ENCODE peak calls at places on chromosomes 5 and 9, in eight cellular contexts. Z is fibroblast of villous mesenchyme, Q is WTC11, K is NT2/D1, N is omental fat pad, V is head of caudate nucleus, L is T-helper 9 cell, M is HTR-8/SVneo. U is an unnamed sample.

GRCh38 chr9:124164800-124165199 is 92.9 kb upstream of the NEK6 start:
- DNase-seq in Z (no peak), N (no peak), V (peak), M (no peak), Q (no peak), L (no peak), K (no peak), U (no peak)

GRCh38 chr9:127667906-127668305 is 38.9 kb upstream of the CFAP157 start:
- DNase-seq in N (no peak), V (no peak), M (no peak), Z (no peak), Q (no peak), L (no peak), K (no peak), U (no peak)

GRCh38 chr9:14633906-14634565 is 59.2 kb downstream of the ZDHHC21 start:
- DNase-seq in M (no peak), V (no peak), K (no peak), N (no peak), Z (no peak), L (no peak), Q (no peak), U (no peak)

GRCh38 chr9:86655147-86655546 is 292.2 kb downstream of the GAS1 start:
- DNase-seq in M (no peak), Q (no peak), Z (no peak), K (no peak), N (no peak), L (no peak), V (no peak), U (no peak)

GRCh38 chr5:14595189-14595588 is 13.6 kb downstream of the OTULINL start:
- DNase-seq in L (no peak), V (no peak), N (no peak), Z (no peak), K (no peak), Q (no peak), M (no peak), U (no peak)

GRCh38 chr5:107985144-107985543 is 314.4 kb upstream of the EFNA5 start:
- DNase-seq in N (no peak), V (no peak), K (no peak), L (no peak), M (no peak), Z (no peak), Q (no peak), U (peak)

GRCh38 chr9:4226331-4227250 is 73.3 kb downstream of the GLIS3 start:
- DNase-seq in Z (no peak), N (no peak), V (no peak), L (no peak), K (no peak), M (no peak), Q (no peak), U (no peak)

GRCh38 chr5:159576902-159577301 is 246.6 kb upstream of the IL12B start:
- DNase-seq in Z (no peak), L (no peak), V (no peak), Q (no peak), M (no peak), K (no peak), N (no peak), U (peak)

GRCh38 chr5:76944638-76945037 is 8.2 kb upstream of the CRHBP start:
- DNase-seq in K (no peak), M (no peak), Z (no peak), N (no peak), V (no peak), L (no peak), Q (no peak), U (no peak)

GRCh38 chr5:59039003-59039295 is 456.1 kb downstream of the RAB3C start:
- DNase-seq in Q (peak), N (peak), L (no peak), Z (no peak), M (no peak), V (no peak), K (no peak), U (no peak)

GRCh38 chr5:76990899-76991475 is 38.1 kb downstream of the CRHBP start:
- DNase-seq in Q (no peak), N (no peak), M (no peak), L (no peak), K (no peak), Z (no peak), V (no peak), U (no peak)

GRCh38 chr9:9061599-9061998 is 1262.0 kb upstream of the DMAC1 start:
- DNase-seq in Z (no peak), V (no peak), M (no peak), L (no peak), N (no peak), Q (no peak), K (no peak), U (peak)

GRCh38 chr5:5487961-5488360 is 65.5 kb downstream of the ICE1 start:
- DNase-seq in Q (no peak), K (no peak), L (no peak), M (no peak), N (no peak), Z (no peak), V (no peak), U (no peak)

GRCh38 chr9:129602598-129603415 is 18.1 kb downstream of the C9orf50 start:
- DNase-seq in M (no peak), L (no peak), Q (no peak), N (no peak), K (no peak), V (no peak), Z (no peak), U (peak)

GRCh38 chr9:93207326-93207814 is 23.4 kb downstream of the WNK2 start:
- DNase-seq in Q (no peak), V (peak), K (no peak), Z (peak), N (no peak), L (no peak), M (no peak), U (peak)

GRCh38 chr9:115847245-115847644 is 306.3 kb upstream of the PAPPA start:
- DNase-seq in Z (peak), N (no peak), M (no peak), K (no peak), Q (no peak), L (no peak), V (no peak), U (no peak)

GRCh38 chr5:57194653-57195052 is 20.8 kb downstream of the GPBP1 start:
- DNase-seq in K (no peak), Z (no peak), N (no peak), V (no peak), Q (no peak), L (no peak), M (no peak), U (no peak)

GRCh38 chr5:56166671-56167070 is 66.5 kb downstream of the ANKRD55 start:
- DNase-seq in Q (no peak), V (no peak), N (no peak), Z (peak), K (no peak), M (no peak), L (no peak), U (no peak)

GRCh38 chr5:20972419-20972925 is 984.5 kb upstream of the CDH18 start:
- DNase-seq in N (no peak), Z (no peak), Q (peak), K (no peak), V (peak), L (no peak), M (peak), U (peak)

GRCh38 chr5:81904166-81904565 is 67.7 kb upstream of the ATG10 start:
- DNase-seq in L (no peak), Z (no peak), Q (no peak), M (no peak), N (no peak), V (no peak), K (no peak), U (no peak)

GRCh38 chr9:120689860-120690259 is 24.4 kb downstream of the MEGF9 start:
- DNase-seq in V (no peak), Z (no peak), M (no peak), K (no peak), Q (no peak), L (no peak), N (no peak), U (peak)

GRCh38 chr5:88269222-88269771 is 652 bp upstream of the TMEM161B start:
- DNase-seq in N (no peak), M (no peak), V (peak), L (peak), Q (no peak), K (no peak), Z (no peak), U (peak)

GRCh38 chr5:173291722-173292658 is 36.2 kb downstream of the STC2 start:
- DNase-seq in L (no peak), M (peak), Q (no peak), K (peak), V (no peak), N (no peak), Z (peak), U (peak)

GRCh38 chr5:59757442-59757841 is 136.1 kb downstream of the PDE4D start:
- DNase-seq in N (no peak), K (no peak), Z (no peak), V (no peak), L (no peak), M (no peak), Q (no peak), U (peak)

GRCh38 chr5:95773325-95774059 is 42.4 kb downstream of the RHOBTB3 start:
- DNase-seq in Z (peak), L (no peak), V (no peak), N (no peak), Q (no peak), M (peak), K (no peak), U (peak)